ENCODE peak calls at places on chromosomes 4 and X, in six cellular contexts. V is GM13977, N is dorsolateral prefrontal cortex, J is BJ, G is left lung, X is Peyer's patch. K is an unnamed sample.

GRCh38 chr4:40520533-40520932 is 109.1 kb downstream of the RBM47 start:
- DNase-seq in V (no peak), N (no peak), J (no peak), G (no peak), X (no peak), K (no peak)

GRCh38 chr4:126223784-126224407 is 909.1 kb downstream of the FAT4 start:
- DNase-seq in V (no peak), N (no peak), J (no peak), G (no peak), X (no peak), K (no peak)

GRCh38 chrX:10620121-10620699 is at the start of gene MID1:
- DNase-seq in V (no peak), N (peak), J (no peak), G (peak), X (peak), K (no peak)

GRCh38 chr4:121256887-121257426 is 92.8 kb upstream of the TNIP3 start:
- DNase-seq in V (no peak), N (no peak), J (no peak), G (no peak), X (no peak), K (no peak)

GRCh38 chr4:78776031-78776728 is at the start of gene BMP2K:
- DNase-seq in V (peak), N (peak), J (no peak), G (peak), X (peak), K (no peak)

GRCh38 chr4:3807861-3808521 is 41.8 kb downstream of the ADRA2C start:
- DNase-seq in V (no peak), N (no peak), J (no peak), G (no peak), X (no peak), K (no peak)

GRCh38 chr4:138535316-138535715 is 293.2 kb upstream of the SLC7A11 start:
- DNase-seq in V (no peak), N (no peak), J (no peak), G (no peak), X (no peak), K (no peak)

GRCh38 chr4:107559653-107560052 is 160.4 kb downstream of the PAPSS1 start:
- DNase-seq in V (no peak), N (no peak), J (no peak), G (no peak), X (no peak), K (no peak)

GRCh38 chr4:52870225-52870624 is 8.1 kb downstream of the RASL11B start:
- DNase-seq in V (no peak), N (no peak), J (no peak), G (no peak), X (no peak), K (no peak)

GRCh38 chrX:34848281-34848680 is 94.3 kb upstream of the FAM47B start:
- DNase-seq in V (no peak), N (no peak), J (peak), G (no peak), X (no peak), K (no peak)

GRCh38 chrX:136028383-136028984 is 43.2 kb downstream of the SLC9A6 start:
- DNase-seq in V (peak), N (no peak), J (no peak), G (no peak), X (no peak), K (no peak)

GRCh38 chr4:166169111-166169510 is 296.1 kb downstream of the TLL1 start:
- DNase-seq in V (no peak), N (no peak), J (no peak), G (no peak), X (no peak), K (no peak)

GRCh38 chr4:76036855-76037254 is 985 bp upstream of the CXCL11 start:
- DNase-seq in V (no peak), N (no peak), J (no peak), G (no peak), X (no peak), K (no peak)

GRCh38 chrX:48826135-48826875 is at the start of gene ERAS:
- DNase-seq in V (no peak), N (no peak), J (no peak), G (no peak), X (no peak), K (no peak)

GRCh38 chrX:46325312-46325877 is 219.8 kb downstream of the ZNF674 start:
- DNase-seq in V (no peak), N (no peak), J (no peak), G (no peak), X (no peak), K (no peak)

GRCh38 chr4:3780347-3781171 is 14.4 kb downstream of the ADRA2C start:
- DNase-seq in V (no peak), N (no peak), J (no peak), G (peak), X (no peak), K (no peak)

GRCh38 chr4:167885872-167886271 is 206.5 kb upstream of the ANXA10 start:
- DNase-seq in V (no peak), N (no peak), J (no peak), G (no peak), X (no peak), K (no peak)

GRCh38 chr4:10346023-10346422 is 111.2 kb downstream of the ZNF518B start:
- DNase-seq in V (no peak), N (no peak), J (peak), G (no peak), X (no peak), K (no peak)

GRCh38 chr4:53861856-53862610 is 202.4 kb downstream of the CHIC2 start:
- DNase-seq in V (no peak), N (no peak), J (peak), G (no peak), X (no peak), K (no peak)

GRCh38 chrX:150643271-150643670 is 49.9 kb upstream of the MTMR1 start:
- DNase-seq in V (no peak), N (no peak), J (no peak), G (no peak), X (no peak), K (no peak)

GRCh38 chrX:129769467-129770154 is 10.1 kb upstream of the SASH3 start:
- DNase-seq in V (peak), N (no peak), J (no peak), G (no peak), X (no peak), K (no peak)

GRCh38 chr4:124703154-124703553 is 9.4 kb downstream of the ANKRD50 start:
- DNase-seq in V (no peak), N (no peak), J (no peak), G (no peak), X (no peak), K (no peak)

GRCh38 chrX:148268646-148269045 is 231.8 kb upstream of the AFF2 start:
- DNase-seq in V (no peak), N (no peak), J (no peak), G (no peak), X (no peak), K (no peak)

GRCh38 chrX:29397506-29397905 is 810.3 kb downstream of the IL1RAPL1 start:
- DNase-seq in V (no peak), N (no peak), J (peak), G (no peak), X (no peak), K (no peak)

GRCh38 chr4:153651041-153651960 is 32.8 kb upstream of the TLR2 start:
- DNase-seq in V (no peak), N (no peak), J (no peak), G (peak), X (no peak), K (no peak)

GRCh38 chr4:120156115-120156718 is 89.6 kb upstream of the MAD2L1 start:
- DNase-seq in V (peak), N (no peak), J (peak), G (no peak), X (no peak), K (no peak)

GRCh38 chrX:50613846-50614245 is 143.2 kb upstream of the DGKK start:
- DNase-seq in V (no peak), N (no peak), J (no peak), G (no peak), X (no peak), K (no peak)

GRCh38 chr4:38322709-38323108 is 341.3 kb upstream of the KLF3 start:
- DNase-seq in V (no peak), N (no peak), J (peak), G (no peak), X (no peak), K (no peak)

GRCh38 chr4:73675623-73676022 is 55.4 kb upstream of the RASSF6 start:
- DNase-seq in V (no peak), N (no peak), J (no peak), G (no peak), X (no peak), K (no peak)

GRCh38 chrX:23883737-23884354 is 23.9 kb downstream of the APOO start:
- DNase-seq in V (no peak), N (no peak), J (peak), G (no peak), X (no peak), K (no peak)

DNA sequence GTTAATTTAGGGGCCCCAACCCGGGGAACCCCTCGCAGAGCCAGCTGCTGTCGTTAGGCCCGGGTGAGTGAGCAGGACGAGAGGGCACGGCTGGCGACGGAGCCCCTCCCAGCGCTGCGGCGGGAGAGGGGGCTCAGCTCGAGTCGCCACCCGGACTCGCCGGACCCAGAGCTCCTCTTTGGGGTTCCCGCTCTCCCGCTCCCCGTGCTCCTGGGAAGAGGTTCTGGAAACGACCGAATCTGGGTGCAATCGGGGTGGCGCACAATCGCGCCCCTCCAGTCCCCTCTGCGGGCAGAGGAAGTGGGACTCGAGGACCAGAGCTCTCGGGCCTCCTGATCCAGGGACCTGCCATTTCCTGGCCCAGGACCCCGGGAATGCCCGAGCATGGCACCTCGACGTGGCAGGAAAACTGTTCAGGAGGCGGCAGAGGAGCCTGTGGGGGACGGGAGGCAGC is 37.3 kb upstream of the ARAF start:
- DNase-seq in V (no peak), N (no peak), J (no peak), G (no peak), X (no peak), K (no peak)
- TF ChIP-seq CTCF in V (no peak), N (no peak), J (no peak), G (no peak), X (no peak), K (no peak)

GRCh38 chrX:96373047-96373355 is 311.6 kb upstream of the DIAPH2 start:
- DNase-seq in V (no peak), N (no peak), J (no peak), G (no peak), X (no peak), K (no peak)
- TF ChIP-seq CTCF in V (no peak), N (no peak), J (no peak), G (no peak), X (no peak), K (no peak)

GRCh38 chrX:108018659-108019381 is 26.0 kb upstream of the VSIG1 start:
- DNase-seq in V (no peak), N (no peak), J (no peak), G (no peak), X (no peak), K (no peak)

GRCh38 chrX:108025954-108026616 is 18.8 kb upstream of the VSIG1 start:
- DNase-seq in V (no peak), N (no peak), J (no peak), G (no peak), X (no peak), K (no peak)

GRCh38 chrX:108022491-108023089 is 22.3 kb upstream of the VSIG1 start:
- DNase-seq in V (no peak), N (no peak), J (no peak), G (no peak), X (no peak), K (no peak)

GRCh38 chrX:108019382-108019857 is 25.4 kb upstream of the VSIG1 start:
- DNase-seq in V (no peak), N (no peak), J (no peak), G (no peak), X (no peak), K (no peak)

GRCh38 chrX:108020631-108021030 is 24.2 kb upstream of the VSIG1 start:
- DNase-seq in V (peak), N (no peak), J (no peak), G (no peak), X (no peak), K (no peak)
- TF ChIP-seq CTCF in V (peak), N (peak), J (peak), G (peak), X (peak), K (no peak)

GRCh38 chr4:7140062-7140691 is 52.2 kb upstream of the SORCS2 start:
- DNase-seq in V (no peak), N (no peak), J (no peak), G (no peak), X (no peak), K (no peak)
- TF ChIP-seq CTCF in V (no peak), N (no peak), J (no peak), G (no peak), X (no peak), K (no peak)

GRCh38 chrX:7254144-7254543 is 106.2 kb upstream of the PUDP start:
- DNase-seq in V (no peak), N (no peak), J (no peak), G (no peak), X (no peak), K (no peak)
- TF ChIP-seq CTCF in V (no peak), N (no peak), J (no peak), G (no peak), X (no peak), K (no peak)

K was measured in natural killer cell.